ENCODE peak calls at places on chromosome 14, in six cellular contexts. R is GM12878, J is neural progenitor cell, H is heart left ventricle, B is GM23248, V is hepatocyte. C is an unnamed sample. For H3K9me3, the result is how much of the 10 kb centered on the place peaks cover.

GRCh38 chr14:21096889-21097615 is 1.4 kb downstream of the ZNF219 start:
- DNase-seq in B (no peak), V (no peak), H (no peak), J (no peak), R (no peak), C (no peak)

GRCh38 chr14:68232643-68233055 is 413.1 kb downstream of the RAD51B start:
- DNase-seq in H (peak), V (peak), B (peak), J (no peak), R (peak), C (peak)

GRCh38 chr14:75450381-75451276 is 22.8 kb downstream of the JDP2 start:
- DNase-seq in H (peak), J (no peak), R (no peak), V (peak), B (peak), C (peak)

GRCh38 chr14:91897121-91897701 is 29.9 kb upstream of the TC2N start:
- DNase-seq in H (peak), V (no peak), R (no peak), B (peak), J (no peak), C (peak)

GRCh38 chr14:104093366-104094055 is 8.0 kb downstream of the ASPG start:
- DNase-seq in B (peak), J (no peak), H (no peak), R (no peak), V (no peak), C (no peak)

GRCh38 chr14:72948481-72949138 is 22.3 kb downstream of the DCAF4 start:
- DNase-seq in V (peak), J (peak), R (peak), H (peak), B (peak), C (peak)

GRCh38 chr14:53885241-53885640 is 71.4 kb downstream of the BMP4 start:
- DNase-seq in R (no peak), H (no peak), B (no peak), V (no peak), J (no peak), C (no peak)

GRCh38 chr14:103607822-103608221 is 21.2 kb upstream of the KLC1 start:
- DNase-seq in B (no peak), R (no peak), V (no peak), H (no peak), J (no peak), C (no peak)

GRCh38 chr14:80233489-80233888 is 22.2 kb upstream of the DIO2 start:
- DNase-seq in R (no peak), B (no peak), V (no peak), J (no peak), H (no peak), C (no peak)

GRCh38 chr14:67492538-67492937 is 4.0 kb upstream of the TMEM229B start:
- DNase-seq in V (no peak), R (no peak), B (no peak), J (no peak), H (no peak), C (no peak)

GRCh38 chr14:101478796-101479410 is 82.4 kb upstream of the DIO3 start:
- DNase-seq in V (no peak), J (no peak), R (no peak), H (no peak), B (no peak), C (no peak)

GRCh38 chr14:21924479-21924878 is 250.9 kb upstream of the OR4E1 start:
- DNase-seq in R (peak), V (no peak), B (no peak), J (peak), H (no peak), C (no peak)

GRCh38 chr14:96351986-96352385 is 11.2 kb downstream of the ATG2B start:
- DNase-seq in B (peak), H (no peak), R (no peak), J (no peak), V (no peak), C (no peak)

GRCh38 chr14:74478996-74479635 is 14.0 kb downstream of the NPC2 start:
- DNase-seq in B (peak), H (no peak), V (peak), J (peak), R (no peak), C (no peak)

GRCh38 chr14:24903337-24903736 is 146.6 kb downstream of the STXBP6 start:
- DNase-seq in J (no peak), V (no peak), H (no peak), R (no peak), B (peak), C (no peak)

DNA sequence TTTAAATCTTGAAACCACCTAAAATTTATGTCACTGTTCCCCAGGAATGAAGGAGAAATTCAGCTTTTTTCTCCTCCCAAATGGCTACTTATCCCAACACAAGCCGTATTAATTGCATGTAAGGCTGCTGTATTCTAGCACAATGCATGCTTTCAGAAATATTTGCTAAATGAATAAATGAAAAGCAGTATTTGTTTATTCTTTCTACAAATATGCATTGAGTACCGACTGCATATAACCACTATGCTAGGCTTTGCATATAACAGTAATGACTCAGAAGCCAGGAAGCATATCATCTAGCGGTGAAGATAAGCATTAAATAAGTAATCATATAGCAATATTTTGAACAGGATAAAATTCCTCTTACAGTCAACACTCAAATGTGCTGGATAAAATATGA is 5.7 kb upstream of the LRR1 start:
- DNase-seq in B (no peak), J (no peak), V (no peak), R (no peak), H (no peak), C (no peak)
- H3K4me3 ChIP-seq in B (no peak), J (no peak), V (no peak), R (peak), H (no peak), C (no peak)

GRCh38 chr14:23633160-23633701 is 2.9 kb upstream of the DHRS2 start:
- DNase-seq in H (no peak), B (no peak), J (peak), V (peak), R (no peak), C (no peak)
- H3K9me3 ChIP-seq in H (under half), B (under half), J (under half), V (under half), R (under half), C (under half)

GRCh38 chr14:34710006-34710405 is 4.4 kb downstream of the CFL2 start:
- DNase-seq in J (no peak), H (no peak), B (no peak), R (no peak), V (no peak), C (no peak)
- H3K4me3 ChIP-seq in J (no peak), H (peak), B (peak), R (no peak), V (no peak), C (peak)

DNA sequence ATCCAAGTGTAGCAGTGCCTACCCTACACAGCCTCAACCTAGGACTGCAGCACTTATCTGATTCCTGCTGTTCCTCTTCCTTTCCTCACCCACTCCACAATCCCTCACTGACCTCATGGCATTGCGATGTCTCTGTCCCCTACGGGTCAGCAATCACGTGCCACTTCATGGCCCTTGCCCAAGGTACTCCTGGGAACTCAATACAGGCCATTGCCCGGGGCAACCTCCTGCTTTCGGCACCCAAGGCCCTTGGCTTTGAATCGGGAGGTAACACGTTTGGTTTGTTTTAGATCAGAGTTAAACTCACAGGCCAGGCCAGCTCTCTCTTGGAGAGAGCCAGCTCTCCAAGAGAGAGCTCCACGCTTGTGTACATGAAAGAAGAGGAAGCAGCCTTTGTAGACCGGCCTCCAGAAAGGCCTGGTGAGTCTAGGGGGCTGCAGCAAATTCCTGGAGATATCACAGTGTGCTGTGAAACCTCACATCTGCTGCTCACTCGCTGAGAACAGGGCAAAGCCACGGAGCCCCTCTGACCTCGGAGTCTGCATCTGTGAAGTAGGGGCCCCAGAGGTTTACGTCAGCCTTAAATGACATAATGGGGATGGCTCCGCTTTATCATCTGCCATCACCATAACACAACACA is 12.2 kb downstream of the CLMN start:
- DNase-seq in V (peak), J (no peak), R (no peak), B (no peak), H (no peak), C (no peak)
- H3K9me3 ChIP-seq in V (under half), J (under half), R (under half), B (under half), H (under half), C (under half)

C was measured in heart right ventricle.